ENCODE peak calls at places on chromosomes 13 and 19, in five cellular contexts. One of them, this sample, is unnamed.

GRCh38 chr13:74204606-74205312 is 70.6 kb upstream of the KLF12 start:
- DNase-seq in GM10248: no peak
- DNase-seq in WERI-Rb-1: no peak
- DNase-seq in thoracic aorta: no peak
- DNase-seq in progenitor cell of endocrine pancreas: no peak
- DNase-seq in this sample: no peak

GRCh38 chr13:97542102-97542501 is 108.1 kb downstream of the RAP2A start:
- DNase-seq in progenitor cell of endocrine pancreas: no peak
- DNase-seq in GM10248: no peak
- DNase-seq in thoracic aorta: no peak
- DNase-seq in WERI-Rb-1: no peak
- DNase-seq in this sample: no peak

GRCh38 chr13:105997436-105998232 is 537.8 kb downstream of the EFNB2 start:
- DNase-seq in thoracic aorta: no peak
- DNase-seq in GM10248: no peak
- DNase-seq in WERI-Rb-1: no peak
- DNase-seq in progenitor cell of endocrine pancreas: no peak
- DNase-seq in this sample: no peak

GRCh38 chr13:50393641-50394040 is 378.4 kb downstream of the KCNRG start:
- DNase-seq in WERI-Rb-1: peak
- DNase-seq in progenitor cell of endocrine pancreas: no peak
- DNase-seq in thoracic aorta: no peak
- DNase-seq in GM10248: no peak
- DNase-seq in this sample: no peak

GRCh38 chr13:50200562-50200961 is 185.3 kb downstream of the KCNRG start:
- DNase-seq in WERI-Rb-1: no peak
- DNase-seq in progenitor cell of endocrine pancreas: no peak
- DNase-seq in GM10248: no peak
- DNase-seq in thoracic aorta: no peak
- DNase-seq in this sample: no peak

GRCh38 chr19:50242586-50242985 is 39.2 kb downstream of the MYH14 start:
- DNase-seq in GM10248: peak
- DNase-seq in thoracic aorta: no peak
- DNase-seq in progenitor cell of endocrine pancreas: no peak
- DNase-seq in WERI-Rb-1: no peak
- DNase-seq in this sample: no peak

GRCh38 chr19:46731007-46731501 is 14.1 kb upstream of the PRKD2 start:
- DNase-seq in WERI-Rb-1: no peak
- DNase-seq in GM10248: no peak
- DNase-seq in thoracic aorta: no peak
- DNase-seq in progenitor cell of endocrine pancreas: no peak
- DNase-seq in this sample: no peak

GRCh38 chr19:42412661-42413076 is 14.5 kb downstream of the LIPE start:
- DNase-seq in thoracic aorta: no peak
- DNase-seq in progenitor cell of endocrine pancreas: no peak
- DNase-seq in GM10248: no peak
- DNase-seq in WERI-Rb-1: no peak
- DNase-seq in this sample: no peak

GRCh38 chr13:77699059-77699680 is 1.7 kb downstream of the SLAIN1 start:
- DNase-seq in progenitor cell of endocrine pancreas: no peak
- DNase-seq in WERI-Rb-1: no peak
- DNase-seq in GM10248: no peak
- DNase-seq in thoracic aorta: no peak
- DNase-seq in this sample: no peak

GRCh38 chr19:42657551-42657950 is 62.8 kb upstream of the CEACAM8 start:
- DNase-seq in GM10248: no peak
- DNase-seq in thoracic aorta: no peak
- DNase-seq in progenitor cell of endocrine pancreas: no peak
- DNase-seq in WERI-Rb-1: no peak
- DNase-seq in this sample: no peak

GRCh38 chr13:24215732-24216131 is 55.2 kb downstream of the SPATA13 start:
- DNase-seq in progenitor cell of endocrine pancreas: no peak
- DNase-seq in WERI-Rb-1: no peak
- DNase-seq in thoracic aorta: no peak
- DNase-seq in GM10248: no peak
- DNase-seq in this sample: no peak

GRCh38 chr13:19967619-19968018 is 9.1 kb downstream of the ZMYM2 start:
- DNase-seq in WERI-Rb-1: no peak
- DNase-seq in thoracic aorta: no peak
- DNase-seq in GM10248: no peak
- DNase-seq in progenitor cell of endocrine pancreas: no peak
- DNase-seq in this sample: no peak

GRCh38 chr13:89749888-89750287 is 1597.6 kb upstream of the MIR17HG start:
- DNase-seq in GM10248: no peak
- DNase-seq in thoracic aorta: no peak
- DNase-seq in WERI-Rb-1: no peak
- DNase-seq in progenitor cell of endocrine pancreas: no peak
- DNase-seq in this sample: no peak

GRCh38 chr13:87677334-87678234 is 6.4 kb downstream of the SLITRK5 start:
- DNase-seq in GM10248: peak
- DNase-seq in WERI-Rb-1: peak
- DNase-seq in progenitor cell of endocrine pancreas: peak
- DNase-seq in thoracic aorta: no peak
- DNase-seq in this sample: no peak

GRCh38 chr13:60463787-60464186 is 66.8 kb downstream of the TDRD3 start:
- DNase-seq in GM10248: no peak
- DNase-seq in progenitor cell of endocrine pancreas: no peak
- DNase-seq in WERI-Rb-1: no peak
- DNase-seq in thoracic aorta: no peak
- DNase-seq in this sample: no peak

GRCh38 chr19:15025237-15025636 is 24.0 kb upstream of the CASP14 start:
- DNase-seq in progenitor cell of endocrine pancreas: no peak
- DNase-seq in thoracic aorta: no peak
- DNase-seq in WERI-Rb-1: no peak
- DNase-seq in GM10248: no peak
- DNase-seq in this sample: no peak

GRCh38 chr13:105365831-105366230 is 1169.6 kb downstream of the EFNB2 start:
- DNase-seq in WERI-Rb-1: no peak
- DNase-seq in progenitor cell of endocrine pancreas: no peak
- DNase-seq in thoracic aorta: no peak
- DNase-seq in GM10248: no peak
- DNase-seq in this sample: no peak

GRCh38 chr13:113390874-113391497 is 27.1 kb upstream of the GRTP1 start:
- DNase-seq in WERI-Rb-1: no peak
- DNase-seq in progenitor cell of endocrine pancreas: peak
- DNase-seq in thoracic aorta: no peak
- DNase-seq in GM10248: no peak
- DNase-seq in this sample: no peak

GRCh38 chr19:46902402-46902766 is 41.6 kb downstream of the ARHGAP35 start:
- DNase-seq in WERI-Rb-1: no peak
- DNase-seq in progenitor cell of endocrine pancreas: no peak
- DNase-seq in GM10248: no peak
- DNase-seq in thoracic aorta: no peak
- DNase-seq in this sample: no peak

GRCh38 chr13:74040200-74040599 is 94.0 kb downstream of the KLF12 start:
- DNase-seq in GM10248: peak
- DNase-seq in progenitor cell of endocrine pancreas: peak
- DNase-seq in thoracic aorta: no peak
- DNase-seq in WERI-Rb-1: peak
- DNase-seq in this sample: no peak

GRCh38 chr19:14968247-14968646 is 11.4 kb downstream of the SLC1A6 start:
- DNase-seq in progenitor cell of endocrine pancreas: no peak
- DNase-seq in thoracic aorta: no peak
- DNase-seq in WERI-Rb-1: no peak
- DNase-seq in GM10248: no peak
- DNase-seq in this sample: no peak

GRCh38 chr19:41616785-41617621 is 9.9 kb downstream of the CEACAM4 start:
- DNase-seq in WERI-Rb-1: no peak
- DNase-seq in GM10248: no peak
- DNase-seq in progenitor cell of endocrine pancreas: no peak
- DNase-seq in thoracic aorta: no peak
- DNase-seq in this sample: no peak

GRCh38 chr19:45492627-45493470 is 4.0 kb downstream of the RTN2 start:
- DNase-seq in GM10248: peak
- DNase-seq in WERI-Rb-1: peak
- DNase-seq in thoracic aorta: no peak
- DNase-seq in progenitor cell of endocrine pancreas: no peak
- DNase-seq in this sample: no peak

GRCh38 chr19:6018786-6019185 is 40.8 kb upstream of the RANBP3 start:
- DNase-seq in thoracic aorta: no peak
- DNase-seq in GM10248: no peak
- DNase-seq in progenitor cell of endocrine pancreas: no peak
- DNase-seq in WERI-Rb-1: peak
- DNase-seq in this sample: no peak
- TF ChIP-seq CTCF in thoracic aorta: no peak
- TF ChIP-seq CTCF in GM10248: peak
- TF ChIP-seq CTCF in progenitor cell of endocrine pancreas: peak
- TF ChIP-seq CTCF in WERI-Rb-1: peak
- TF ChIP-seq CTCF in this sample: no peak

DNA sequence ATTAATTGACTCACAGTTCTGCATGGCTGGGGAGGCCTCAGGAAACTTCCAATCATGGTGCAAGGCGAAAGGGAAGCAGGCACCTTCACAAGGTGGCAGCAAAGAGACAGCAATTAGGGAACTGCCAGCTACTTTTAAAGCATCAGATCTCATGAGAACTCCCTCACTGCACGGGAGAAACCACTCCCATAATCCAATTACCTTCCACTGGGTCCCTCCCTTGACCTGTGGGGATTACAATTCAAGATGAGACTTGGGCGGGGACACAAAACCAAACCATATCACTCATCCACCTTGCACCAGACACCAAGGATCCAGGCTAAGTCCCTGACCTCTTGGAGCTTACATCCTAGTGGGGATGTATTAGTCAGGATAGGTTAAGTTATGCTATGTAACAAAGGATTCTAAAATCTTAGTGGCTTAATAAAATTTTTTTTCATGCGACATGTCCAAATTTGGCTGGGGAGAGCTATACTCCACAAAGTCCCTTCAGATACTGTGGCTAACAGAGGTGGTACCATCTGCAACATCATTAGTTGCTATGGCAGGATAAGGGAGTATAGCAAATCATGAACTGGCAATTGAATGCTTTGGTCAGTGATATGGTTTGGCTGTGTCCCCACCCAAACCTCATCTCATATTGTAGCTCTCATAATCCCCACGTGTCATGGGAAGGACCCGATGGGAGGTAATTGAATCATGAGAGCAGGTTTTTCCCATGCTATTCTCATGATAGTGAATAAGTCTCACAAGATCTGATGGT is 8.3 kb upstream of the FAM187B start:
- DNase-seq in GM10248: no peak
- DNase-seq in thoracic aorta: no peak
- DNase-seq in progenitor cell of endocrine pancreas: no peak
- DNase-seq in WERI-Rb-1: peak
- DNase-seq in this sample: no peak
- TF ChIP-seq CTCF in GM10248: peak
- TF ChIP-seq CTCF in thoracic aorta: no peak
- TF ChIP-seq CTCF in progenitor cell of endocrine pancreas: no peak
- TF ChIP-seq CTCF in WERI-Rb-1: peak
- TF ChIP-seq CTCF in this sample: no peak

GRCh38 chr19:51810228-51810627 is 15.3 kb downstream of the FPR3 start:
- DNase-seq in GM10248: no peak
- DNase-seq in progenitor cell of endocrine pancreas: no peak
- DNase-seq in thoracic aorta: no peak
- DNase-seq in WERI-Rb-1: peak
- DNase-seq in this sample: no peak
- TF ChIP-seq CTCF in GM10248: no peak
- TF ChIP-seq CTCF in progenitor cell of endocrine pancreas: no peak
- TF ChIP-seq CTCF in thoracic aorta: no peak
- TF ChIP-seq CTCF in WERI-Rb-1: peak
- TF ChIP-seq CTCF in this sample: no peak

GRCh38 chr13:35876601-35877000 is 254.6 kb downstream of the DCLK1 start:
- DNase-seq in progenitor cell of endocrine pancreas: no peak
- DNase-seq in WERI-Rb-1: no peak
- DNase-seq in GM10248: no peak
- DNase-seq in thoracic aorta: no peak
- DNase-seq in this sample: no peak

GRCh38 chr13:35882722-35883497 is 248.3 kb downstream of the DCLK1 start:
- DNase-seq in thoracic aorta: no peak
- DNase-seq in GM10248: no peak
- DNase-seq in progenitor cell of endocrine pancreas: no peak
- DNase-seq in WERI-Rb-1: no peak
- DNase-seq in this sample: no peak

GRCh38 chr13:35879111-35879510 is 252.1 kb downstream of the DCLK1 start:
- DNase-seq in GM10248: no peak
- DNase-seq in WERI-Rb-1: no peak
- DNase-seq in progenitor cell of endocrine pancreas: no peak
- DNase-seq in thoracic aorta: no peak
- DNase-seq in this sample: no peak

GRCh38 chr13:35884211-35884610 is 247.0 kb downstream of the DCLK1 start:
- DNase-seq in thoracic aorta: no peak
- DNase-seq in GM10248: no peak
- DNase-seq in WERI-Rb-1: no peak
- DNase-seq in progenitor cell of endocrine pancreas: no peak
- DNase-seq in this sample: no peak

DNA sequence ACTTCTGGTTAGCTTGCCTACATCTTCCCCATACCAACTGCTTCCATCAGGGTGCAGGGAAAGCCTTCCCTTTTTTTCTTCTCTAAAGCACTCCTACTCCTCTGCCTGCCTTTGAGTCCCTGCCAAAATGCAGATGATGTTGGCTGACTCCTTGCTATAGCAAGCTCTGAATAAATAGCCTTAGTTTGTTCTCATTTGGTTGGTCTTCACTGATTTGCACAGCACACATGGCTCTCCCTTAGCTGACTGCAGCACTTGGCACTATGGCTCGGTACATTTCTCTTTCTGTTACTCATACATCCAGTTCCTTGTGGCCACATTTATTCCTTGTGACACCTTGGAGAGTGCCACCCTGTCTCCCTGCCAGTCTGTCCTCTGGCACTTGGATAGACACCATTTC is 249.8 kb downstream of the DCLK1 start:
- DNase-seq in thoracic aorta: no peak
- DNase-seq in GM10248: no peak
- DNase-seq in progenitor cell of endocrine pancreas: no peak
- DNase-seq in WERI-Rb-1: no peak
- DNase-seq in this sample: no peak
- TF ChIP-seq CTCF in thoracic aorta: no peak
- TF ChIP-seq CTCF in GM10248: no peak
- TF ChIP-seq CTCF in progenitor cell of endocrine pancreas: no peak
- TF ChIP-seq CTCF in WERI-Rb-1: no peak
- TF ChIP-seq CTCF in this sample: no peak

This sample was measured in omental fat pad.